ENCODE peak calls at places on chromosomes 1 and 21, in six cellular contexts. P is NB4, S is cardiac fibroblast, T is OCI-LY7, U is heart left ventricle, J is IMR-90. H is an unnamed sample.

GRCh38 chr21:27643326-27643725 is 676.4 kb upstream of the ADAMTS5 start:
- DNase-seq in P (no peak), T (no peak), J (no peak), U (no peak), S (no peak), H (no peak)

GRCh38 chr1:209642817-209643216 is 9.4 kb downstream of the LAMB3 start:
- DNase-seq in S (no peak), T (no peak), P (no peak), J (no peak), U (no peak), H (no peak)

GRCh38 chr1:201554167-201554600 is 15.3 kb downstream of the NAV1 start:
- DNase-seq in T (no peak), P (no peak), U (no peak), J (no peak), S (no peak), H (no peak)

GRCh38 chr1:239297910-239298309 is 88.5 kb upstream of the CHRM3 start:
- DNase-seq in T (no peak), S (no peak), U (no peak), P (no peak), J (no peak), H (no peak)

GRCh38 chr1:216221260-216221700 is 202.0 kb downstream of the USH2A start:
- DNase-seq in T (peak; percentile 57), S (peak; percentile 78), U (peak; percentile 15), P (peak; percentile 62), J (peak; percentile 86), H (peak; percentile 71)

GRCh38 chr1:7630378-7630777 is 140.7 kb upstream of the VAMP3 start:
- DNase-seq in T (no peak), S (no peak), J (no peak), U (no peak), P (no peak), H (no peak)

GRCh38 chr21:15243356-15243755 is 178.6 kb upstream of the NRIP1 start:
- DNase-seq in J (no peak), T (no peak), P (no peak), S (no peak), U (no peak), H (no peak)

GRCh38 chr1:184555665-184556641 is 169.1 kb downstream of the C1orf21 start:
- DNase-seq in P (no peak), U (peak; percentile 20), T (no peak), J (no peak), S (no peak), H (no peak)

GRCh38 chr1:183633676-183634343 is 1.8 kb downstream of the ARPC5 start:
- DNase-seq in P (peak; percentile 84), T (peak; percentile 75), S (peak; percentile 85), U (no peak), J (peak; percentile 95), H (peak; percentile 84)

GRCh38 chr1:46136711-46137110 is 4.3 kb upstream of the PIK3R3 start:
- DNase-seq in S (no peak), T (no peak), U (no peak), J (no peak), P (no peak), H (no peak)

GRCh38 chr1:85146972-85147359 is 53.9 kb downstream of the SYDE2 start:
- DNase-seq in S (peak; percentile 7), P (no peak), J (peak; percentile 72), U (no peak), T (no peak), H (no peak)

GRCh38 chr1:95117207-95118018 is at the start of gene TLCD4:
- DNase-seq in P (peak; percentile 41), U (peak; percentile 57), S (peak; percentile 30), T (no peak), J (peak; percentile 24), H (peak; percentile 27)

GRCh38 chr1:26440259-26440658 is 8.1 kb downstream of the DHDDS start:
- DNase-seq in U (no peak), S (no peak), T (no peak), P (no peak), J (no peak), H (no peak)

GRCh38 chr1:167693425-167694045 is 28.2 kb upstream of the MPZL1 start:
- DNase-seq in T (no peak), U (no peak), J (no peak), S (no peak), P (no peak), H (no peak)

GRCh38 chr1:22864886-22865285 is 107.8 kb downstream of the LACTBL1 start:
- DNase-seq in P (no peak), U (no peak), T (no peak), J (no peak), S (no peak), H (no peak)

GRCh38 chr1:205062319-205062718 is 19.3 kb downstream of the CNTN2 start:
- DNase-seq in S (no peak), J (no peak), U (no peak), T (no peak), P (no peak), H (no peak)

GRCh38 chr1:246270236-246270635 is 236.8 kb downstream of the SMYD3 start:
- DNase-seq in J (no peak), U (no peak), P (no peak), S (no peak), T (no peak), H (no peak)

GRCh38 chr1:150972417-150972940 is 2.2 kb downstream of the CERS2 start:
- DNase-seq in S (no peak), T (no peak), U (no peak), P (no peak), J (no peak), H (no peak)

GRCh38 chr1:113246929-113247328 is 143.4 kb upstream of the MAGI3 start:
- DNase-seq in T (no peak), P (no peak), S (no peak), J (no peak), U (no peak), H (no peak)

GRCh38 chr1:113244134-113244820 is 146.0 kb upstream of the MAGI3 start:
- DNase-seq in U (no peak), T (no peak), S (no peak), P (peak; percentile 6), J (no peak), H (no peak)

GRCh38 chr1:113243529-113243928 is 146.8 kb upstream of the MAGI3 start:
- DNase-seq in T (no peak), S (no peak), P (no peak), J (no peak), U (no peak), H (no peak)

GRCh38 chr1:113242481-113242880 is 147.8 kb upstream of the MAGI3 start:
- DNase-seq in S (no peak), P (no peak), J (no peak), U (no peak), T (no peak), H (no peak)

DNA sequence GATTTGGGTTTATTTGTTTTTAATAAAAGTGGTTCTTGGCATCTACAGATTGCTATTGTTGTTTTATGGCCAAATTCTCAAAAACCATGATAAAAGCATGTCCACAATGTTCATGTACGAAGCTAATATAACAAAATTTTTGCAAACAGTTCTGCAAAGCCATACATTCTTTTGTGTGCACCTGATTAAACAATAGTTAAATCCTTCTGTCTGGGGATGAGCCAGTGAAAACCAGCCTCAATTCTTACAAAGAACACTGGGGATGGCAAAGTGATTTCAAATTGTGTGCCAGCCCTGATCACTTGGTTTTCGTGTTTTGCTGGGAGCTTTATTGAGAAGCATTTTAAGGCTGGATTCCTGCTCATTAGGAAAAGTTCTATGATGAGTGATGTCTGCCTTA is 149.1 kb upstream of the MAGI3 start:
- DNase-seq in T (no peak), P (no peak), J (no peak), S (no peak), U (no peak), H (no peak)
- H3K4me3 ChIP-seq in T (no peak overlapping the region), P (no peak overlapping the region), J (no peak overlapping the region), S (no peak overlapping the region), U (no peak overlapping the region), H (no peak overlapping the region)

GRCh38 chr1:218304281-218305039 is 19.4 kb downstream of the RRP15 start:
- DNase-seq in S (peak; percentile 64), J (peak; percentile 47), T (no peak), P (no peak), U (peak; percentile 71), H (no peak)
- TF ChIP-seq CTCF in S (no peak), J (no peak), T (no peak), P (no peak), U (no peak), H (no peak)

GRCh38 chr21:45420623-45421041 is 15.7 kb downstream of the COL18A1 start:
- DNase-seq in J (no peak), U (peak; percentile 49), S (no peak), P (no peak), T (no peak), H (no peak)
- H3K4me3 ChIP-seq in J (no peak overlapping the region), U (no peak overlapping the region), S (no peak overlapping the region), P (no peak overlapping the region), T (no peak overlapping the region), H (no peak overlapping the region)

DNA sequence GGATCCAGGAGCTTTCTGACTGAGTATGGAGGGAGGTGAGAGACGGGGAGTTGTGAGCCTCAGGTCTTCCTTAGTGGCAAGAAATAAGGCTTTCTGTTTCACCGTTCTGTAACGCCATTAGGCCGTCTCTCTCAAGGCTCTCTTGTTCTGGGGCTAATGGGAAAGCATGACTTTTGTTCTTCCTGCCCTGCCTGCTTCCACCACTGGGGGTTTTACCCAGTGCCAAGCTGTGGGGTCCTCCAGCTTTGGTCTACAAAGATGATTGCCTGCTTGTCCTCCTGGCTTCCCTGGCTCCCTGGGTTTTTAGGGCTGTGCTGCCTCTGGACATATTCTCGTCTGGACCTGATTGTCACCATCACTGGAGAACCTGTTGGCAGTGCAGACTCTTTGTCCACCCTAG is 74.8 kb upstream of the TINAGL1 start:
- DNase-seq in T (no peak), J (no peak), S (no peak), U (no peak), P (no peak), H (no peak)
- TF ChIP-seq CTCF in T (peak; percentile 34), J (no peak), S (peak; percentile 24), U (no peak), P (peak; percentile 11), H (peak; percentile 29)

GRCh38 chr1:66336641-66336991 is 197.3 kb upstream of the SGIP1 start:
- DNase-seq in P (peak; percentile 39), U (no peak), J (no peak), T (no peak), S (no peak), H (peak; percentile 49)

GRCh38 chr1:66335125-66335524 is 198.8 kb upstream of the SGIP1 start:
- DNase-seq in J (no peak), P (peak; percentile 29), T (no peak), S (no peak), U (no peak), H (peak; percentile 38)

GRCh38 chr1:66337249-66337648 is 196.7 kb upstream of the SGIP1 start:
- DNase-seq in T (no peak), P (peak; percentile 35), J (no peak), S (no peak), U (no peak), H (peak; percentile 57)

GRCh38 chr1:66334311-66334710 is 199.6 kb upstream of the SGIP1 start:
- DNase-seq in P (peak; percentile 55), J (no peak), U (no peak), S (no peak), T (no peak), H (peak; percentile 52)

GRCh38 chr1:66335859-66336640 is 197.9 kb upstream of the SGIP1 start:
- DNase-seq in J (peak; percentile 61), T (peak; percentile 93), U (peak; percentile 84), S (peak; percentile 94), P (peak; percentile 97), H (peak; percentile 96)
- H3K4me3 ChIP-seq in J (peak overlapping the region; percentile 13), T (peak overlapping the region; percentile 77), U (peak overlapping the region; percentile 63), S (peak overlapping the region; percentile 24), P (peak overlapping the region; percentile 94), H (peak overlapping the region; percentile 63)